ENCODE peak calls at places on chromosomes 6 and 20, in ten cellular contexts. J, B, Y, D, P, W, X, K, V and U are unnamed samples.

GRCh38 chr6:163775313-163775712 is 360.8 kb downstream of the QKI start:
- DNase-seq in J (no peak), B (no peak), Y (no peak), D (no peak), P (no peak), W (no peak), X (no peak), K (no peak), V (no peak), U (no peak)

GRCh38 chr6:39835856-39836442 is 43.8 kb downstream of the DAAM2 start:
- DNase-seq in J (no peak), B (peak; percentile 50), Y (no peak), D (no peak), P (no peak), W (no peak), X (no peak), K (no peak), V (no peak), U (no peak)

GRCh38 chr6:32816746-32817204 is at the start of gene HLA-DOB:
- DNase-seq in J (no peak), B (no peak), Y (no peak), D (peak; percentile 80), P (no peak), W (no peak), X (peak; percentile 8), K (no peak), V (no peak), U (no peak)

GRCh38 chr20:61251529-61252393 is at the start of gene CDH4:
- DNase-seq in J (peak; percentile 24), B (no peak), Y (no peak), D (no peak), P (no peak), W (no peak), X (peak; percentile 19), K (no peak), V (peak; percentile 47), U (no peak)

GRCh38 chr6:52285174-52286068 is 879 bp upstream of the MCM3 start:
- DNase-seq in J (no peak), B (no peak), Y (no peak), D (no peak), P (no peak), W (no peak), X (peak; percentile 43), K (peak; percentile 50), V (no peak), U (no peak)

GRCh38 chr6:68779366-68779765 is 144.3 kb downstream of the ADGRB3 start:
- DNase-seq in J (no peak), B (no peak), Y (no peak), D (no peak), P (no peak), W (no peak), X (no peak), K (no peak), V (no peak), U (no peak)

GRCh38 chr6:3356056-3356823 is 97.5 kb downstream of the PSMG4 start:
- DNase-seq in J (peak; percentile 85), B (peak; percentile 59), Y (peak; percentile 47), D (peak; percentile 84), P (no peak), W (peak; percentile 74), X (peak; percentile 75), K (peak; percentile 58), V (peak; percentile 70), U (peak; percentile 70)

GRCh38 chr20:63500151-63500901 is 1.4 kb upstream of the EEF1A2 start:
- DNase-seq in J (no peak), B (no peak), Y (no peak), D (no peak), P (no peak), W (no peak), X (no peak), K (no peak), V (no peak), U (no peak)

GRCh38 chr6:113047932-113048331 is 700.8 kb downstream of the RFPL4B start:
- DNase-seq in J (no peak), B (peak; percentile 62), Y (no peak), D (no peak), P (no peak), W (no peak), X (no peak), K (no peak), V (no peak), U (no peak)

GRCh38 chr20:38651154-38651553 is 49.5 kb downstream of the ARHGAP40 start:
- DNase-seq in J (no peak), B (no peak), Y (no peak), D (no peak), P (no peak), W (no peak), X (no peak), K (no peak), V (no peak), U (no peak)

GRCh38 chr6:118893095-118893881 is 664 bp upstream of the ASF1A start:
- DNase-seq in J (peak; percentile 83), B (peak; percentile 60), Y (peak; percentile 32), D (peak; percentile 37), P (no peak), W (no peak), X (peak; percentile 86), K (peak; percentile 62), V (no peak), U (no peak)

GRCh38 chr6:32952817-32953739 is at the start of gene HLA-DMA:
- DNase-seq in J (peak; percentile 38), B (peak; percentile 77), Y (peak; percentile 49), D (peak; percentile 76), P (peak; percentile 67), W (peak; percentile 66), X (peak; percentile 97), K (peak; percentile 91), V (peak; percentile 84), U (peak; percentile 65)

GRCh38 chr20:36830791-36831691 is 44.9 kb upstream of the TLDC2 start:
- DNase-seq in J (no peak), B (no peak), Y (no peak), D (no peak), P (no peak), W (peak; percentile 71), X (peak; percentile 79), K (peak; percentile 34), V (no peak), U (no peak)

GRCh38 chr6:98824163-98824906 is 10.0 kb upstream of the POU3F2 start:
- DNase-seq in J (no peak), B (peak; percentile 39), Y (no peak), D (peak; percentile 16), P (no peak), W (peak; percentile 65), X (no peak), K (no peak), V (peak; percentile 69), U (no peak)

GRCh38 chr6:55449219-55449618 is 122.0 kb downstream of the GFRAL start:
- DNase-seq in J (no peak), B (no peak), Y (no peak), D (no peak), P (no peak), W (no peak), X (peak; percentile 42), K (no peak), V (peak; percentile 12), U (no peak)

GRCh38 chr6:147707524-147707923 is 199.0 kb downstream of the SAMD5 start:
- DNase-seq in J (no peak), B (no peak), Y (no peak), D (no peak), P (no peak), W (no peak), X (no peak), K (no peak), V (no peak), U (no peak)

GRCh38 chr6:100296810-100297544 is 167.7 kb downstream of the SIM1 start:
- DNase-seq in J (peak; percentile 2), B (peak; percentile 91), Y (no peak), D (no peak), P (no peak), W (no peak), X (peak; percentile 88), K (peak; percentile 44), V (no peak), U (no peak)

GRCh38 chr6:96499781-96500180 is 21.8 kb upstream of the UFL1 start:
- DNase-seq in J (no peak), B (no peak), Y (peak; percentile 38), D (no peak), P (no peak), W (no peak), X (no peak), K (no peak), V (peak; percentile 18), U (no peak)

GRCh38 chr6:139982652-139983051 is 608.2 kb upstream of the CITED2 start:
- DNase-seq in J (no peak), B (peak; percentile 46), Y (no peak), D (no peak), P (no peak), W (no peak), X (peak; percentile 85), K (peak; percentile 91), V (no peak), U (no peak)

GRCh38 chr20:58310291-58310782 is 822 bp downstream of the RAB22A start:
- DNase-seq in J (no peak), B (peak; percentile 8), Y (no peak), D (peak; percentile 34), P (no peak), W (no peak), X (peak; percentile 16), K (no peak), V (no peak), U (no peak)